ENCODE peak calls at places on chromosomes 4 and X, in four cellular contexts. I is sigmoid colon, T is thoracic aorta, G is Caco-2. S is an unnamed sample. For H3K4me1, the result is how much of the 10 kb centered on the place peaks cover.

GRCh38 chr4:98565646-98566403 is 92.6 kb downstream of the TSPAN5 start:
- DNase-seq in T (no peak), G (no peak), I (no peak), S (no peak)

GRCh38 chr4:77043507-77044131 is 32.2 kb downstream of the CCNI start:
- DNase-seq in T (no peak), G (peak), I (no peak), S (no peak)

GRCh38 chr4:150679767-150680088 is 97.8 kb downstream of the MAB21L2 start:
- DNase-seq in G (no peak), I (no peak), T (no peak), S (no peak)

GRCh38 chrX:154373340-154374306 is 811 bp downstream of the FLNA start:
- DNase-seq in G (peak), I (no peak), T (no peak), S (no peak)

GRCh38 chr4:180665994-180666818 is 1577.0 kb upstream of the TENM3 start:
- DNase-seq in G (peak), I (no peak), T (no peak), S (no peak)

GRCh38 chrX:97563531-97564133 is 679.9 kb downstream of the RPA4 start:
- DNase-seq in G (no peak), I (peak), T (no peak), S (no peak)

GRCh38 chrX:107293056-107293455 is 86.6 kb downstream of the DNAAF6 start:
- DNase-seq in I (no peak), T (no peak), G (no peak), S (no peak)

GRCh38 chr4:120844528-120844921 is 78.0 kb downstream of the PRDM5 start:
- DNase-seq in G (no peak), T (no peak), I (no peak), S (no peak)

GRCh38 chrX:19883878-19884277 is 3.5 kb downstream of the SH3KBP1 start:
- DNase-seq in G (no peak), T (no peak), I (no peak), S (no peak)

GRCh38 chr4:185532327-185532726 is 3.0 kb downstream of the PDLIM3 start:
- DNase-seq in I (no peak), G (no peak), T (no peak), S (no peak)

GRCh38 chr4:5710962-5711478 is at the start of gene EVC:
- DNase-seq in T (peak), G (no peak), I (peak), S (peak)

GRCh38 chr4:140252742-140253555 is 99.0 kb upstream of the MAML3 start:
- DNase-seq in T (no peak), G (peak), I (peak), S (peak)

GRCh38 chr4:140252144-140252741 is 98.3 kb upstream of the MAML3 start:
- DNase-seq in T (no peak), G (peak), I (peak), S (no peak)

GRCh38 chr4:140254656-140255299 is 100.8 kb upstream of the MAML3 start:
- DNase-seq in I (no peak), T (no peak), G (no peak), S (no peak)

GRCh38 chr4:140255467-140255866 is 101.5 kb upstream of the MAML3 start:
- DNase-seq in G (no peak), T (no peak), I (no peak), S (no peak)

DNA sequence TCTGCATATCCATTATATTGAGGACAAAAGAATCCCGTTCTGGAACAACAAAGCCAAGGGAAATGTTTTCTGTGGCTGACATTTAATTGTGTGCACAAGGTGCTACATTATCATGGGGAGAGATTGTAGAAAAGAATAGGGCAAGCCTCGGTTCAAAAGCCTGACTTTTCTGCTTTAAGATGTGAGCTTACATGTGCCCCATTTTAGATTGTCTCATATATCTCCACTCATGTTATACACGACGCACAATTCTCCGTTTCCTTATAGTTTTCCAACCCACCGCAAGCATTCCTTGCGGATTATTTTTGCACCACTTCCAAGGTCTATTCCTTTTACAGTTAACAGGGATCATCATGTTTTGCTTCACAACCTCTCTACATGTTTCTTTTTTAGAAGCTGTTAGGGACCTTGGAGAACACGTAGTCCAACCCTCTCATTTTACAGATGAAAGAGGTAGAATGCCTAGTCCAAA is 99.6 kb upstream of the MAML3 start:
- DNase-seq in G (no peak), T (no peak), I (no peak), S (no peak)
- H3K4me3 ChIP-seq in G (no peak), T (peak), I (no peak), S (no peak)

DNA sequence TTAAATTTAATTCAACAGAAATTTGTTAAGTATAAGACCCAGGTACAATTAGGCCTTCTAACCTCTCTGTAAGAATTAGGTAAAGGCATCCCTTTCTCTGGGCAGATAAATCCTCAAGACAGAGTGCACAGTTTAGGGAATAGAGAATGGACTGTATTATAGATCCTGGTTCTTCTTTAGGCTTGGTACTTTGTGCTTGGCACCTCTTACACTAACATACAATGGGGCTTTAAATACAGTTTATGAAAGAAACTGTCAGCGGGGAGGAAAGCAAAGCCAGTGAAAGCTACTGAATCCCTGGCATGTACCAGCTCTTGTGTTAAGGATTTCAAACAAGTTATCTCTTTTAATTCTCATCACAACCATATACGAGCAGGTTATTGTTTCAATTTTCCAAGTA is 1350.0 kb downstream of the ADGRL3 start:
- DNase-seq in T (no peak), I (no peak), G (no peak), S (no peak)
- H3K4me1 ChIP-seq in T (under half), I (under half), G (under half), S (under half)

DNA sequence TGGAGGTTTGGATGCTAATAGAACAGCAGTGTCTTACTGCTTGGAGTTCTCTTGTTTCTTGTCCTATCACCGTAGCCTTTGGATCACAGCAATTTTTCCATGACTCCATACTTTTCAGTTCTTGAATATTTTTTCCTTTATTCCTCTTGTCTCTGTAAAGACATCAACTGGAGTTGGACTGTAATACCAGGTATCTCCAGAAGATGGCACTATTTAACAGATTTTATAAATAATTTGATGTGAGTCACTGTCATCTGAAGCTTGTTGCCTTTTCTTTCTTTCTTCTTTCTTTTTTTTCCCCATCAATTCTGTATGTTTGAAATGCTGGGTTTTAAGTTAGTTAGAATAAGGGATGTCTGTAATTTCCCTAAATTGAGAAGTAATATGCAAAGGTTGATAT is 24.1 kb downstream of the HPRT1 start:
- DNase-seq in G (peak), I (no peak), T (no peak), S (no peak)
- TF ChIP-seq CTCF in G (peak), I (peak), T (peak), S (peak)

DNA sequence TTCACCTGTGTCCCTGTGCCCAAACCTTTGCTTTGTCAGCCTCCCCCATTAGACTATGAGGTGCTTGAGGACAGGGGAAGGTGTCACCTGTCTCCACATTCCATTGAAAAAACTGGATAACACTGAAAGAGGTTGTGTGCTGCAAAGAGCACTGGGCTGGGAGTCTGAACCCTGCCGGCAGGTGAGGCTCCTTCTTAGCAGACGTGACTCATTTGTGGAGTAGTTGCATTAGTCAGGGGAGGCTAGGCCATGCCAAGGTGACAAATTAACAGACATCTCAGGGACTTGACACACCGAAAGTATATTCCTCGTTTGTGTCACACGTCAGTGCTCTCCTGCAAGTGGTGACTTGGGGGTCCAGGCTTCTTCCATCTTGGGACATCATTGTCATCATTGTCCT is 95.9 kb upstream of the STX18 start:
- DNase-seq in T (no peak), G (no peak), I (no peak), S (no peak)
- H3K4me3 ChIP-seq in T (no peak), G (no peak), I (no peak), S (no peak)

GRCh38 chrX:150846130-150846529 is 52.3 kb downstream of the CD99L2 start:
- DNase-seq in I (no peak), T (no peak), G (no peak), S (no peak)

GRCh38 chrX:150849486-150849885 is 49.0 kb downstream of the CD99L2 start:
- DNase-seq in G (no peak), I (no peak), T (no peak), S (no peak)

GRCh38 chrX:150848914-150849365 is 49.5 kb downstream of the CD99L2 start:
- DNase-seq in I (no peak), T (no peak), G (no peak), S (peak)

GRCh38 chrX:150845091-150845490 is 53.4 kb downstream of the CD99L2 start:
- DNase-seq in T (no peak), I (no peak), G (no peak), S (no peak)

GRCh38 chrX:150847088-150847487 is 51.4 kb downstream of the CD99L2 start:
- DNase-seq in T (no peak), G (no peak), I (no peak), S (no peak)
- H3K4me1 ChIP-seq in T (under half), G (under half), I (under half), S (under half)

DNA sequence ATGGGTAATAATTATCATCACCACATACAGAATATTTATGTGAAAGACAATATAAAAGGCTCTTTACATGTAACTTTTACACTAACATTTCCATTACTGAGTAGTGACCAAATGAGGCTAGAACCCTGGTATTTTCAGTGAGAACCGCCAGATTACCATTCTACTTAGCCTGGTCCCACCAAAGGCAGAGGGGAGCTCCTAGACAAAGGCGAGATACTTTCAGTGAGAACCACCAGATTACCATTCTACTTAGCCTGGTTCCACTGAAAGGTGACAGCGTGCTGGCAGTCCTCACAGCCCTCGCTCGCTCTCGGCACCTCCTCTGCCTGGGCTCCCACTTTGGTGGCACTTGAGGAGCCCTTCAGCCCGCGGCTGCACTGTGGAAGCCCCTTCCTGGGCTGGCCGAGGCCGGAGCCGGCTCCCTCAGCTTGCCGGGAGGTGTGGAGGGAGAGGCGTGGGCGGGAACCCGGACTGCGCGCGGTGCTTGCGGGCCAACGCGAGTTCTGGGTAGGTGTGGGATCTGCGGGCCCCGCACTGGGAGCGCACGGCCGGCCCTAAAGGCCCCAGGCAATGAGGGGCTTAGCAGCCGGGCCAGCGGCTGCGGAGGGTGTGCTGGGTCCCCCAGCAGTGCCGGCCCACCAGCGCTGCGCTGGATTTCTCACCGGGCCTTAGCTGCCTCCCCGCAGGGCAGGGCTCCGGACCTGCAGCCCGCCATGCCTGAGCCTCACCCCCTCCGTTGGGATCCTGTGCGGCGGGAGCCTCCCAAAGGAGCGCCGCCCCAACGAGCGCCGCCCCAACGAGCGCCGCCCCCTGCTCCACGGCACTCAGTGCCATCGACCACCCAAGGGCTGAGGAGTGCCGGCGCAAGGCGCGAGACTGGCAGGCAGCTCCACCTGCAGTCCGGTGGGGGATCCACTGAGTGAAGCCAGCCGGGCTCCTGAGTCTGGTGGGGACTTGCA is 1276.1 kb downstream of the PCDH7 start:
- DNase-seq in G (no peak), I (no peak), T (no peak), S (no peak)
- TF ChIP-seq CTCF in G (no peak), I (no peak), T (no peak), S (no peak)

GRCh38 chr4:124703154-124703553 is 9.4 kb downstream of the ANKRD50 start:
- DNase-seq in I (no peak), T (no peak), G (no peak), S (no peak)

GRCh38 chr4:124708517-124709300 is 3.8 kb downstream of the ANKRD50 start:
- DNase-seq in I (no peak), T (no peak), G (no peak), S (no peak)

GRCh38 chr4:124710253-124710849 is 2.2 kb downstream of the ANKRD50 start:
- DNase-seq in G (no peak), I (no peak), T (no peak), S (no peak)

GRCh38 chr4:124710911-124711310 is 1.6 kb downstream of the ANKRD50 start:
- DNase-seq in G (no peak), T (no peak), I (no peak), S (no peak)

GRCh38 chr4:124705393-124705792 is 7.1 kb downstream of the ANKRD50 start:
- DNase-seq in I (no peak), T (no peak), G (no peak), S (no peak)
- H3K4me3 ChIP-seq in I (no peak), T (no peak), G (no peak), S (no peak)

DNA sequence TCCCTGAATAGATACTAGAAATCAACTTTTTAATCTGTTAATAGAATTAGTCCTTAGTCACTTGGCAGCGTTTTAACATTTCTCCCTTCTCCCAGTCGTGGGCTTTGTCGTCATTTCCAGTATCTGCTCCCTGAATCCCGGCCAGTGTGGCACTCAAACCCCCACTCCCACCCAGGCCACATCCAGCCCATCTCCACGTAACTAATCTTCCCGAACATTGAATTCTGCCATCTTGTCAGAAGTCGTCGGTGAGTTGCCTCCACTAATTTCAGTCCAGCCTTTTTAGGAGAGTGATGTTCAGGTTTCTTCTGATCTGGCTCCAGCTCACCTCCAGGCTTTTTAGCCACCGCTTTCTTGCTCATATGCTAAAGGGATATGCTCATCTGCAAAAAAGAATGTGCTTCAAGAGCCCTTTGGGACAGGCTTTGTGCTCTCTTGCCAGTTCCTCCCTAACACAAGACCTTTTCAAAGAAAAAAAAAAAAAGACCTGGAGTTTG is 1.3 kb downstream of the TMEM165 start:
- DNase-seq in T (peak), I (peak), G (no peak), S (no peak)
- H3K4me1 ChIP-seq in T (under half), I (under half), G (under half), S (under half)

S was measured in pancreas.